ENCODE peak calls at places on chromosome 11, in six cellular contexts. L is COLO829; U is cardiac muscle cell; M is type B pancreatic cell; V is spleen; Z is CD4-positive, alpha-beta T cell. R is an unnamed sample.

GRCh38 chr11:103202048-103202651 is 92.9 kb downstream of the DYNC2H1 start:
- DNase-seq in L (peak; percentile 50), U (peak; percentile 69), M (no peak), V (no peak), Z (no peak), R (no peak)

GRCh38 chr11:59676205-59676604 is 7.4 kb upstream of the PATL1 start:
- DNase-seq in L (no peak), U (no peak), M (no peak), V (no peak), Z (no peak), R (no peak)

GRCh38 chr11:47641585-47642098 is 717 bp downstream of the MTCH2 start:
- DNase-seq in L (no peak), U (no peak), M (no peak), V (no peak), Z (no peak), R (no peak)

GRCh38 chr11:64281957-64282770 is 2.3 kb downstream of the BAD start:
- DNase-seq in L (no peak), U (no peak), M (no peak), V (no peak), Z (no peak), R (no peak)

GRCh38 chr11:43870981-43871550 is 9.6 kb upstream of the ALKBH3 start:
- DNase-seq in L (no peak), U (no peak), M (no peak), V (no peak), Z (no peak), R (no peak)

GRCh38 chr11:9834281-9834680 is 170.4 kb downstream of the SWAP70 start:
- DNase-seq in L (no peak), U (peak; percentile 55), M (no peak), V (no peak), Z (no peak), R (no peak)

GRCh38 chr11:24524156-24524555 is 27.3 kb downstream of the LUZP2 start:
- DNase-seq in L (no peak), U (no peak), M (no peak), V (no peak), Z (no peak), R (no peak)

GRCh38 chr11:102323542-102324261 is 6.4 kb downstream of the BIRC3 start:
- DNase-seq in L (no peak), U (peak; percentile 52), M (no peak), V (no peak), Z (no peak), R (no peak)

GRCh38 chr11:26121466-26121865 is 210.5 kb upstream of the ANO3 start:
- DNase-seq in L (no peak), U (no peak), M (no peak), V (no peak), Z (no peak), R (no peak)

GRCh38 chr11:8934735-8935478 is 2.2 kb upstream of the C11orf16 start:
- DNase-seq in L (peak; percentile 58), U (peak; percentile 74), M (no peak), V (no peak), Z (no peak), R (no peak)

GRCh38 chr11:126113515-126113957 is 50.9 kb upstream of the CDON start:
- DNase-seq in L (peak; percentile 86), U (peak; percentile 98), M (no peak), V (peak; percentile 59), Z (no peak), R (no peak)

GRCh38 chr11:10452211-10452767 is 2.8 kb upstream of the AMPD3 start:
- DNase-seq in L (peak; percentile 55), U (no peak), M (no peak), V (no peak), Z (no peak), R (no peak)

GRCh38 chr11:130649749-130650275 is 201.4 kb downstream of the ADAMTS15 start:
- DNase-seq in L (no peak), U (no peak), M (peak; percentile 34), V (no peak), Z (no peak), R (no peak)

GRCh38 chr11:57131080-57131790 is 50.5 kb upstream of the LRRC55 start:
- DNase-seq in L (no peak), U (peak; percentile 41), M (no peak), V (no peak), Z (no peak), R (no peak)

GRCh38 chr11:61924016-61924360 is 6.6 kb upstream of the RAB3IL1 start:
- DNase-seq in L (no peak), U (no peak), M (no peak), V (no peak), Z (no peak), R (no peak)

GRCh38 chr11:8221917-8222316 is 41.8 kb downstream of the LMO1 start:
- DNase-seq in L (no peak), U (no peak), M (no peak), V (no peak), Z (no peak), R (no peak)

GRCh38 chr11:96111308-96111707 is 187.4 kb upstream of the MTMR2 start:
- DNase-seq in L (no peak), U (no peak), M (no peak), V (no peak), Z (no peak), R (no peak)

GRCh38 chr11:130533113-130533803 is 84.8 kb downstream of the ADAMTS15 start:
- DNase-seq in L (no peak), U (no peak), M (no peak), V (no peak), Z (no peak), R (no peak)

GRCh38 chr11:33116535-33116934 is 44.7 kb downstream of the CSTF3 start:
- DNase-seq in L (no peak), U (no peak), M (no peak), V (no peak), Z (no peak), R (no peak)

GRCh38 chr11:58493676-58494075 is 14.2 kb downstream of the OR5B21 start:
- DNase-seq in L (no peak), U (no peak), M (no peak), V (no peak), Z (no peak), R (no peak)

GRCh38 chr11:289706-290620 is 1.0 kb downstream of the PGGHG start:
- DNase-seq in L (no peak), U (no peak), M (no peak), V (peak; percentile 83), Z (no peak), R (no peak)

GRCh38 chr11:47688101-47688500 is 27.1 kb downstream of the AGBL2 start:
- DNase-seq in L (no peak), U (peak; percentile 13), M (no peak), V (no peak), Z (no peak), R (no peak)

GRCh38 chr11:108766596-108767173 is 101.8 kb downstream of the DDX10 start:
- DNase-seq in L (no peak), U (peak; percentile 33), M (no peak), V (no peak), Z (no peak), R (no peak)

GRCh38 chr11:118056806-118057205 is 20.1 kb upstream of the TMPRSS4 start:
- DNase-seq in L (no peak), U (no peak), M (peak; percentile 50), V (no peak), Z (no peak), R (no peak)

GRCh38 chr11:20055312-20055711 is 105.0 kb downstream of the DBX1 start:
- DNase-seq in L (no peak), U (no peak), M (no peak), V (no peak), Z (no peak), R (no peak)

GRCh38 chr11:118169300-118170140 is 6.9 kb downstream of the SCN2B start:
- DNase-seq in L (no peak), U (no peak), M (no peak), V (no peak), Z (no peak), R (no peak)

GRCh38 chr11:2990617-2991476 is 1.3 kb downstream of the NAP1L4 start:
- DNase-seq in L (no peak), U (no peak), M (peak; percentile 49), V (no peak), Z (peak; percentile 28), R (peak; percentile 31)

GRCh38 chr11:1162498-1163311 is 5.0 kb downstream of the MUC5AC start:
- DNase-seq in L (no peak), U (no peak), M (no peak), V (peak; percentile 56), Z (no peak), R (no peak)

GRCh38 chr11:82720267-82720666 is 13.4 kb downstream of the FAM181B start:
- DNase-seq in L (no peak), U (no peak), M (no peak), V (no peak), Z (no peak), R (no peak)

R was measured in activated T-helper 2 cell treated with anti-CD3 and anti-CD28 coated beads, Interferon-gamma antibody, Interleukin-2, Interleukin-4, amounts not matched to agents 10 μg/mL and 5 μg/mL and 100 μg/mL, durations not matched to agents 14 hours and 24 hours and 36 hours.